ENCODE peak calls at places on chromosomes 3 and 15, in eight cellular contexts. One of them, this sample, is unnamed.

GRCh38 chr3:141979050-141979671 is 102.7 kb downstream of the ATP1B3 start:
- DNase-seq in activated CD8-positive, alpha-beta memory T cell treated with anti-CD3 and anti-CD28 coated beads for 24 hours: no peak
- DNase-seq in central memory CD4-positive, alpha-beta T cell: no peak
- DNase-seq in BJ: peak
- DNase-seq in fibroblast of the conjunctiva: peak
- DNase-seq in NCI-H524 treated with DMSO at 0.1 percent for 48 hours: no peak
- DNase-seq in activated naive CD8-positive, alpha-beta T cell treated with anti-CD3 and anti-CD28 coated beads, Interleukin-2, amount 50 U/mL, for 24 hours: no peak
- DNase-seq in stimulated activated CD4-positive, alpha-beta T cell treated with anti-CD3 and anti-CD28 coated beads, Interleukin-2, amount 100 ng/mL, for 48 hours: no peak
- DNase-seq in this sample: no peak

GRCh38 chr3:11690863-11691833 is 47.4 kb upstream of the VGLL4 start:
- DNase-seq in NCI-H524 treated with DMSO at 0.1 percent for 48 hours: no peak
- DNase-seq in fibroblast of the conjunctiva: no peak
- DNase-seq in activated naive CD8-positive, alpha-beta T cell treated with anti-CD3 and anti-CD28 coated beads, Interleukin-2, amount 50 U/mL, for 24 hours: no peak
- DNase-seq in central memory CD4-positive, alpha-beta T cell: no peak
- DNase-seq in activated CD8-positive, alpha-beta memory T cell treated with anti-CD3 and anti-CD28 coated beads for 24 hours: no peak
- DNase-seq in BJ: no peak
- DNase-seq in stimulated activated CD4-positive, alpha-beta T cell treated with anti-CD3 and anti-CD28 coated beads, Interleukin-2, amount 100 ng/mL, for 48 hours: no peak
- DNase-seq in this sample: peak

GRCh38 chr3:106345353-106346027 is 476.7 kb upstream of the CBLB start:
- DNase-seq in BJ: peak
- DNase-seq in activated naive CD8-positive, alpha-beta T cell treated with anti-CD3 and anti-CD28 coated beads, Interleukin-2, amount 50 U/mL, for 24 hours: no peak
- DNase-seq in fibroblast of the conjunctiva: peak
- DNase-seq in central memory CD4-positive, alpha-beta T cell: no peak
- DNase-seq in activated CD8-positive, alpha-beta memory T cell treated with anti-CD3 and anti-CD28 coated beads for 24 hours: no peak
- DNase-seq in NCI-H524 treated with DMSO at 0.1 percent for 48 hours: peak
- DNase-seq in stimulated activated CD4-positive, alpha-beta T cell treated with anti-CD3 and anti-CD28 coated beads, Interleukin-2, amount 100 ng/mL, for 48 hours: no peak
- DNase-seq in this sample: no peak

GRCh38 chr3:123085293-123085949 is 18.6 kb downstream of the PDIA5 start:
- DNase-seq in central memory CD4-positive, alpha-beta T cell: no peak
- DNase-seq in fibroblast of the conjunctiva: no peak
- DNase-seq in activated naive CD8-positive, alpha-beta T cell treated with anti-CD3 and anti-CD28 coated beads, Interleukin-2, amount 50 U/mL, for 24 hours: no peak
- DNase-seq in BJ: no peak
- DNase-seq in stimulated activated CD4-positive, alpha-beta T cell treated with anti-CD3 and anti-CD28 coated beads, Interleukin-2, amount 100 ng/mL, for 48 hours: no peak
- DNase-seq in activated CD8-positive, alpha-beta memory T cell treated with anti-CD3 and anti-CD28 coated beads for 24 hours: no peak
- DNase-seq in NCI-H524 treated with DMSO at 0.1 percent for 48 hours: peak
- DNase-seq in this sample: peak

GRCh38 chr3:901953-902778 is 190.7 kb upstream of the CNTN6 start:
- DNase-seq in central memory CD4-positive, alpha-beta T cell: no peak
- DNase-seq in stimulated activated CD4-positive, alpha-beta T cell treated with anti-CD3 and anti-CD28 coated beads, Interleukin-2, amount 100 ng/mL, for 48 hours: no peak
- DNase-seq in BJ: no peak
- DNase-seq in NCI-H524 treated with DMSO at 0.1 percent for 48 hours: no peak
- DNase-seq in activated CD8-positive, alpha-beta memory T cell treated with anti-CD3 and anti-CD28 coated beads for 24 hours: no peak
- DNase-seq in activated naive CD8-positive, alpha-beta T cell treated with anti-CD3 and anti-CD28 coated beads, Interleukin-2, amount 50 U/mL, for 24 hours: no peak
- DNase-seq in fibroblast of the conjunctiva: no peak
- DNase-seq in this sample: peak

GRCh38 chr3:9347086-9347485 is 15.8 kb upstream of the THUMPD3 start:
- DNase-seq in NCI-H524 treated with DMSO at 0.1 percent for 48 hours: no peak
- DNase-seq in activated CD8-positive, alpha-beta memory T cell treated with anti-CD3 and anti-CD28 coated beads for 24 hours: no peak
- DNase-seq in fibroblast of the conjunctiva: no peak
- DNase-seq in central memory CD4-positive, alpha-beta T cell: no peak
- DNase-seq in BJ: no peak
- DNase-seq in activated naive CD8-positive, alpha-beta T cell treated with anti-CD3 and anti-CD28 coated beads, Interleukin-2, amount 50 U/mL, for 24 hours: no peak
- DNase-seq in stimulated activated CD4-positive, alpha-beta T cell treated with anti-CD3 and anti-CD28 coated beads, Interleukin-2, amount 100 ng/mL, for 48 hours: no peak
- DNase-seq in this sample: no peak

GRCh38 chr15:31277335-31278055 is 49.1 kb upstream of the KLF13 start:
- DNase-seq in fibroblast of the conjunctiva: no peak
- DNase-seq in BJ: no peak
- DNase-seq in NCI-H524 treated with DMSO at 0.1 percent for 48 hours: no peak
- DNase-seq in activated naive CD8-positive, alpha-beta T cell treated with anti-CD3 and anti-CD28 coated beads, Interleukin-2, amount 50 U/mL, for 24 hours: no peak
- DNase-seq in stimulated activated CD4-positive, alpha-beta T cell treated with anti-CD3 and anti-CD28 coated beads, Interleukin-2, amount 100 ng/mL, for 48 hours: no peak
- DNase-seq in activated CD8-positive, alpha-beta memory T cell treated with anti-CD3 and anti-CD28 coated beads for 24 hours: no peak
- DNase-seq in central memory CD4-positive, alpha-beta T cell: no peak
- DNase-seq in this sample: no peak

GRCh38 chr3:194784341-194784740 is 98.7 kb downstream of the FAM43A start:
- DNase-seq in activated CD8-positive, alpha-beta memory T cell treated with anti-CD3 and anti-CD28 coated beads for 24 hours: no peak
- DNase-seq in BJ: no peak
- DNase-seq in central memory CD4-positive, alpha-beta T cell: no peak
- DNase-seq in activated naive CD8-positive, alpha-beta T cell treated with anti-CD3 and anti-CD28 coated beads, Interleukin-2, amount 50 U/mL, for 24 hours: no peak
- DNase-seq in stimulated activated CD4-positive, alpha-beta T cell treated with anti-CD3 and anti-CD28 coated beads, Interleukin-2, amount 100 ng/mL, for 48 hours: no peak
- DNase-seq in fibroblast of the conjunctiva: no peak
- DNase-seq in NCI-H524 treated with DMSO at 0.1 percent for 48 hours: no peak
- DNase-seq in this sample: no peak

GRCh38 chr15:74573987-74574386 is 33.0 kb downstream of the ARID3B start:
- DNase-seq in central memory CD4-positive, alpha-beta T cell: no peak
- DNase-seq in activated CD8-positive, alpha-beta memory T cell treated with anti-CD3 and anti-CD28 coated beads for 24 hours: no peak
- DNase-seq in fibroblast of the conjunctiva: no peak
- DNase-seq in stimulated activated CD4-positive, alpha-beta T cell treated with anti-CD3 and anti-CD28 coated beads, Interleukin-2, amount 100 ng/mL, for 48 hours: no peak
- DNase-seq in NCI-H524 treated with DMSO at 0.1 percent for 48 hours: no peak
- DNase-seq in BJ: no peak
- DNase-seq in activated naive CD8-positive, alpha-beta T cell treated with anti-CD3 and anti-CD28 coated beads, Interleukin-2, amount 50 U/mL, for 24 hours: no peak
- DNase-seq in this sample: no peak

GRCh38 chr3:176090727-176091126 is 1106.6 kb downstream of the TBL1XR1 start:
- DNase-seq in NCI-H524 treated with DMSO at 0.1 percent for 48 hours: no peak
- DNase-seq in activated CD8-positive, alpha-beta memory T cell treated with anti-CD3 and anti-CD28 coated beads for 24 hours: no peak
- DNase-seq in stimulated activated CD4-positive, alpha-beta T cell treated with anti-CD3 and anti-CD28 coated beads, Interleukin-2, amount 100 ng/mL, for 48 hours: no peak
- DNase-seq in BJ: no peak
- DNase-seq in activated naive CD8-positive, alpha-beta T cell treated with anti-CD3 and anti-CD28 coated beads, Interleukin-2, amount 50 U/mL, for 24 hours: no peak
- DNase-seq in central memory CD4-positive, alpha-beta T cell: no peak
- DNase-seq in fibroblast of the conjunctiva: no peak
- DNase-seq in this sample: no peak

GRCh38 chr3:15347737-15348110 is 15.3 kb upstream of the SH3BP5 start:
- DNase-seq in activated CD8-positive, alpha-beta memory T cell treated with anti-CD3 and anti-CD28 coated beads for 24 hours: no peak
- DNase-seq in stimulated activated CD4-positive, alpha-beta T cell treated with anti-CD3 and anti-CD28 coated beads, Interleukin-2, amount 100 ng/mL, for 48 hours: no peak
- DNase-seq in BJ: no peak
- DNase-seq in activated naive CD8-positive, alpha-beta T cell treated with anti-CD3 and anti-CD28 coated beads, Interleukin-2, amount 50 U/mL, for 24 hours: no peak
- DNase-seq in central memory CD4-positive, alpha-beta T cell: no peak
- DNase-seq in NCI-H524 treated with DMSO at 0.1 percent for 48 hours: no peak
- DNase-seq in fibroblast of the conjunctiva: no peak
- DNase-seq in this sample: no peak